ENCODE peak calls at places on chromosomes 1 and 21, in four cellular contexts. One of them, this sample, is unnamed.

GRCh38 chr1:20200966-20201365 is 14.6 kb upstream of the PLA2G2C start:
- DNase-seq in AG10803: no peak
- DNase-seq in fibroblast of lung: no peak
- DNase-seq in activated B cell treated with CpG ODN at 0.5 μM for 24 hours: no peak
- DNase-seq in this sample: no peak

GRCh38 chr1:43619996-43620920 is 29.7 kb upstream of the KDM4A start:
- DNase-seq in AG10803: no peak
- DNase-seq in activated B cell treated with CpG ODN at 0.5 μM for 24 hours: no peak
- DNase-seq in fibroblast of lung: no peak
- DNase-seq in this sample: no peak

GRCh38 chr1:1573843-1574720 is 581 bp downstream of the SSU72 start:
- DNase-seq in AG10803: peak
- DNase-seq in activated B cell treated with CpG ODN at 0.5 μM for 24 hours: no peak
- DNase-seq in fibroblast of lung: peak
- DNase-seq in this sample: peak

GRCh38 chr1:44514673-44515072 is 109.6 kb downstream of the RNF220 start:
- DNase-seq in fibroblast of lung: no peak
- DNase-seq in activated B cell treated with CpG ODN at 0.5 μM for 24 hours: no peak
- DNase-seq in AG10803: no peak
- DNase-seq in this sample: no peak

GRCh38 chr1:8083739-8084484 is 57.8 kb upstream of the ERRFI1 start:
- DNase-seq in AG10803: peak
- DNase-seq in fibroblast of lung: peak
- DNase-seq in activated B cell treated with CpG ODN at 0.5 μM for 24 hours: no peak
- DNase-seq in this sample: no peak

GRCh38 chr1:110433803-110434202 is 17.1 kb upstream of the PROK1 start:
- DNase-seq in fibroblast of lung: peak
- DNase-seq in AG10803: peak
- DNase-seq in activated B cell treated with CpG ODN at 0.5 μM for 24 hours: no peak
- DNase-seq in this sample: no peak

GRCh38 chr1:30445449-30445848 is 277.9 kb downstream of the MATN1 start:
- DNase-seq in fibroblast of lung: no peak
- DNase-seq in activated B cell treated with CpG ODN at 0.5 μM for 24 hours: no peak
- DNase-seq in AG10803: no peak
- DNase-seq in this sample: no peak

GRCh38 chr1:244276646-244277045 is 175.1 kb downstream of the ADSS2 start:
- DNase-seq in fibroblast of lung: no peak
- DNase-seq in AG10803: peak
- DNase-seq in activated B cell treated with CpG ODN at 0.5 μM for 24 hours: no peak
- DNase-seq in this sample: no peak

GRCh38 chr1:2532485-2533160 is 2.6 kb upstream of the HES5 start:
- DNase-seq in AG10803: no peak
- DNase-seq in activated B cell treated with CpG ODN at 0.5 μM for 24 hours: no peak
- DNase-seq in fibroblast of lung: no peak
- DNase-seq in this sample: no peak

GRCh38 chr1:240701412-240701811 is 89.5 kb upstream of the GREM2 start:
- DNase-seq in AG10803: peak
- DNase-seq in fibroblast of lung: peak
- DNase-seq in activated B cell treated with CpG ODN at 0.5 μM for 24 hours: no peak
- DNase-seq in this sample: no peak

GRCh38 chr21:42313501-42313969 is 1.7 kb downstream of the TFF3 start:
- DNase-seq in AG10803: no peak
- DNase-seq in fibroblast of lung: no peak
- DNase-seq in activated B cell treated with CpG ODN at 0.5 μM for 24 hours: no peak
- DNase-seq in this sample: peak

GRCh38 chr1:231240531-231240882 is 505 bp upstream of the GNPAT start:
- DNase-seq in AG10803: peak
- DNase-seq in activated B cell treated with CpG ODN at 0.5 μM for 24 hours: no peak
- DNase-seq in fibroblast of lung: peak
- DNase-seq in this sample: no peak

GRCh38 chr1:40939320-40940059 is 40.0 kb upstream of the CTPS1 start:
- DNase-seq in AG10803: peak
- DNase-seq in fibroblast of lung: peak
- DNase-seq in activated B cell treated with CpG ODN at 0.5 μM for 24 hours: no peak
- DNase-seq in this sample: no peak

GRCh38 chr1:103056423-103056822 is 51.9 kb downstream of the COL11A1 start:
- DNase-seq in activated B cell treated with CpG ODN at 0.5 μM for 24 hours: no peak
- DNase-seq in AG10803: no peak
- DNase-seq in fibroblast of lung: no peak
- DNase-seq in this sample: no peak

GRCh38 chr1:1019122-1019999 is 559 bp upstream of the AGRN start:
- DNase-seq in fibroblast of lung: peak
- DNase-seq in activated B cell treated with CpG ODN at 0.5 μM for 24 hours: peak
- DNase-seq in AG10803: peak
- DNase-seq in this sample: peak

GRCh38 chr21:44579056-44579832 is 1.2 kb downstream of the KRTAP10-5 start:
- DNase-seq in activated B cell treated with CpG ODN at 0.5 μM for 24 hours: no peak
- DNase-seq in fibroblast of lung: no peak
- DNase-seq in AG10803: no peak
- DNase-seq in this sample: peak

GRCh38 chr1:214808845-214809460 is 206.0 kb downstream of the CENPF start:
- DNase-seq in fibroblast of lung: peak
- DNase-seq in activated B cell treated with CpG ODN at 0.5 μM for 24 hours: no peak
- DNase-seq in AG10803: peak
- DNase-seq in this sample: no peak

GRCh38 chr1:23466423-23466989 is 17.5 kb downstream of the ASAP3 start:
- DNase-seq in fibroblast of lung: no peak
- DNase-seq in activated B cell treated with CpG ODN at 0.5 μM for 24 hours: no peak
- DNase-seq in AG10803: no peak
- DNase-seq in this sample: no peak

GRCh38 chr21:16519656-16520055 is 789.9 kb downstream of the USP25 start:
- DNase-seq in AG10803: no peak
- DNase-seq in fibroblast of lung: no peak
- DNase-seq in activated B cell treated with CpG ODN at 0.5 μM for 24 hours: no peak
- DNase-seq in this sample: no peak

GRCh38 chr1:3313579-3313955 is 140.9 kb upstream of the ARHGEF16 start:
- DNase-seq in fibroblast of lung: peak
- DNase-seq in AG10803: peak
- DNase-seq in activated B cell treated with CpG ODN at 0.5 μM for 24 hours: no peak
- DNase-seq in this sample: peak

GRCh38 chr1:94883688-94884087 is 43.2 kb downstream of the CNN3 start:
- DNase-seq in AG10803: peak
- DNase-seq in activated B cell treated with CpG ODN at 0.5 μM for 24 hours: no peak
- DNase-seq in fibroblast of lung: peak
- DNase-seq in this sample: no peak

GRCh38 chr1:179599623-179600249 is 8.1 kb downstream of the TDRD5 start:
- DNase-seq in AG10803: peak
- DNase-seq in activated B cell treated with CpG ODN at 0.5 μM for 24 hours: no peak
- DNase-seq in fibroblast of lung: peak
- DNase-seq in this sample: no peak

GRCh38 chr1:110161822-110162221 is 11.5 kb downstream of the SLC6A17 start:
- DNase-seq in AG10803: no peak
- DNase-seq in activated B cell treated with CpG ODN at 0.5 μM for 24 hours: no peak
- DNase-seq in fibroblast of lung: no peak
- DNase-seq in this sample: no peak

GRCh38 chr1:233459968-233460367 is 132.4 kb downstream of the MAP3K21 start:
- DNase-seq in AG10803: no peak
- DNase-seq in activated B cell treated with CpG ODN at 0.5 μM for 24 hours: no peak
- DNase-seq in fibroblast of lung: peak
- DNase-seq in this sample: no peak

GRCh38 chr1:210344706-210345105 is 16.0 kb downstream of the HHAT start:
- DNase-seq in activated B cell treated with CpG ODN at 0.5 μM for 24 hours: no peak
- DNase-seq in fibroblast of lung: peak
- DNase-seq in AG10803: no peak
- DNase-seq in this sample: no peak

GRCh38 chr1:229694053-229694693 is 68.1 kb downstream of the URB2 start:
- DNase-seq in fibroblast of lung: peak
- DNase-seq in activated B cell treated with CpG ODN at 0.5 μM for 24 hours: no peak
- DNase-seq in AG10803: peak
- DNase-seq in this sample: no peak

GRCh38 chr1:54390655-54391054 is 15.5 kb downstream of the SSBP3 start:
- DNase-seq in fibroblast of lung: no peak
- DNase-seq in activated B cell treated with CpG ODN at 0.5 μM for 24 hours: no peak
- DNase-seq in AG10803: no peak
- DNase-seq in this sample: no peak

GRCh38 chr1:206447079-206447780 is 23.0 kb upstream of the IKBKE start:
- DNase-seq in AG10803: peak
- DNase-seq in fibroblast of lung: no peak
- DNase-seq in activated B cell treated with CpG ODN at 0.5 μM for 24 hours: no peak
- DNase-seq in this sample: no peak

GRCh38 chr1:242023805-242024204 is 24.9 kb upstream of the MAP1LC3C start:
- DNase-seq in AG10803: no peak
- DNase-seq in fibroblast of lung: no peak
- DNase-seq in activated B cell treated with CpG ODN at 0.5 μM for 24 hours: no peak
- DNase-seq in this sample: no peak

GRCh38 chr1:94792876-94793605 is 27.1 kb upstream of the SLC44A3 start:
- DNase-seq in fibroblast of lung: peak
- DNase-seq in activated B cell treated with CpG ODN at 0.5 μM for 24 hours: no peak
- DNase-seq in AG10803: peak
- DNase-seq in this sample: no peak

GRCh38 chr1:28208818-28209441 is 23.9 kb downstream of the DNAJC8 start:
- DNase-seq in activated B cell treated with CpG ODN at 0.5 μM for 24 hours: no peak
- DNase-seq in AG10803: peak
- DNase-seq in fibroblast of lung: peak
- DNase-seq in this sample: no peak

GRCh38 chr21:16124397-16125130 is 394.8 kb downstream of the USP25 start:
- DNase-seq in fibroblast of lung: peak
- DNase-seq in AG10803: peak
- DNase-seq in activated B cell treated with CpG ODN at 0.5 μM for 24 hours: no peak
- DNase-seq in this sample: no peak

GRCh38 chr1:11847667-11848445 is at the start of gene NPPA:
- DNase-seq in activated B cell treated with CpG ODN at 0.5 μM for 24 hours: no peak
- DNase-seq in AG10803: peak
- DNase-seq in fibroblast of lung: no peak
- DNase-seq in this sample: no peak

GRCh38 chr21:14850394-14850793 is 214.4 kb downstream of the NRIP1 start:
- DNase-seq in fibroblast of lung: peak
- DNase-seq in activated B cell treated with CpG ODN at 0.5 μM for 24 hours: no peak
- DNase-seq in AG10803: peak
- DNase-seq in this sample: no peak

GRCh38 chr1:222918746-222919477 is 104.1 kb downstream of the DISP1 start:
- DNase-seq in activated B cell treated with CpG ODN at 0.5 μM for 24 hours: no peak
- DNase-seq in fibroblast of lung: peak
- DNase-seq in AG10803: peak
- DNase-seq in this sample: no peak

GRCh38 chr1:83734411-83734810 is 264.5 kb downstream of the TTLL7 start:
- DNase-seq in activated B cell treated with CpG ODN at 0.5 μM for 24 hours: no peak
- DNase-seq in fibroblast of lung: no peak
- DNase-seq in AG10803: no peak
- DNase-seq in this sample: no peak
- TF ChIP-seq CTCF in activated B cell treated with CpG ODN at 0.5 μM for 24 hours: no peak
- TF ChIP-seq CTCF in fibroblast of lung: no peak
- TF ChIP-seq CTCF in AG10803: no peak
- TF ChIP-seq CTCF in this sample: no peak

GRCh38 chr1:100364731-100365130 is 12.4 kb downstream of the CDC14A start:
- DNase-seq in fibroblast of lung: no peak
- DNase-seq in activated B cell treated with CpG ODN at 0.5 μM for 24 hours: no peak
- DNase-seq in AG10803: no peak
- DNase-seq in this sample: no peak
- TF ChIP-seq CTCF in fibroblast of lung: no peak
- TF ChIP-seq CTCF in activated B cell treated with CpG ODN at 0.5 μM for 24 hours: no peak
- TF ChIP-seq CTCF in AG10803: no peak
- TF ChIP-seq CTCF in this sample: no peak

GRCh38 chr21:23455676-23456075 is 2151.6 kb downstream of the MRPL39 start:
- DNase-seq in AG10803: no peak
- DNase-seq in activated B cell treated with CpG ODN at 0.5 μM for 24 hours: no peak
- DNase-seq in fibroblast of lung: no peak
- DNase-seq in this sample: no peak

DNA sequence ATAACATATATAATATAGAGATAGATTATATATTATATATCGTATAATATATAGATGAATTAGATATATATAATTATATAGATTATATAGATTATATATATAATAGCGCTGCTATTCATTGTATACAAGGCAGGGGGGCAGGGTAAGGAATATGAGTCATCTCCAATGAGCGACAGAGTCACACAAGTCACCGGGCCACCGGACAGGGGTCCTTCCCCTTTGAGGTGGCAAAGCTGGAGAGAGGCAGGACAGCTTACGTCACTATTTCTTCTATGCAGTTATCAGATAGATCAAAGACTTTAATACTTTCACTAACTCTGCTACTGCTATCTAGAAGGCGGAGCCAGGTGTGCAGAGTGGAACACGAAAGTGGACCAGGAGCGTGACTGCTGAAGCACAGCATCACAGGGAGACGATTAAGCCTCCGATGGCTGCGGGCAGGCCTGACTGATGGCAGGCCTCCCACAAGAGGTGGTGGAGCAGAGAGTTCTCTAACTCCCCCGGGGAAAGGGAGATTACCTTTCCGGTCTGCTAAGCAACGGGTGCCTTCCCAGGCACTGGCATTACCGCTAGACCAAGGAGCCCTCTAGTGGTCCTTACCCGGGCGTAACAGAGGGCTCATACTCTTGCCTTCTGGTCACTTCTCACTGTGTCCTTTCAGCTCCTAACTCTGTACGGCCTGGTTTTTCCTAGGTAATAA is 2154.7 kb downstream of the MRPL39 start:
- DNase-seq in fibroblast of lung: no peak
- DNase-seq in AG10803: no peak
- DNase-seq in activated B cell treated with CpG ODN at 0.5 μM for 24 hours: no peak
- DNase-seq in this sample: no peak
- TF ChIP-seq CTCF in fibroblast of lung: no peak
- TF ChIP-seq CTCF in AG10803: no peak
- TF ChIP-seq CTCF in activated B cell treated with CpG ODN at 0.5 μM for 24 hours: no peak
- TF ChIP-seq CTCF in this sample: no peak

GRCh38 chr1:246508897-246509688 is 2.0 kb upstream of the SMYD3 start:
- DNase-seq in fibroblast of lung: no peak
- DNase-seq in AG10803: no peak
- DNase-seq in activated B cell treated with CpG ODN at 0.5 μM for 24 hours: no peak
- DNase-seq in this sample: no peak

GRCh38 chr1:246497331-246497915 is 9.7 kb downstream of the SMYD3 start:
- DNase-seq in activated B cell treated with CpG ODN at 0.5 μM for 24 hours: no peak
- DNase-seq in fibroblast of lung: peak
- DNase-seq in AG10803: peak
- DNase-seq in this sample: no peak

GRCh38 chr1:246506785-246507639 is at the start of gene SMYD3:
- DNase-seq in activated B cell treated with CpG ODN at 0.5 μM for 24 hours: peak
- DNase-seq in AG10803: peak
- DNase-seq in fibroblast of lung: peak
- DNase-seq in this sample: peak

GRCh38 chr1:246506440-246506784 is 667 bp downstream of the SMYD3 start:
- DNase-seq in activated B cell treated with CpG ODN at 0.5 μM for 24 hours: no peak
- DNase-seq in fibroblast of lung: peak
- DNase-seq in AG10803: no peak
- DNase-seq in this sample: no peak

DNA sequence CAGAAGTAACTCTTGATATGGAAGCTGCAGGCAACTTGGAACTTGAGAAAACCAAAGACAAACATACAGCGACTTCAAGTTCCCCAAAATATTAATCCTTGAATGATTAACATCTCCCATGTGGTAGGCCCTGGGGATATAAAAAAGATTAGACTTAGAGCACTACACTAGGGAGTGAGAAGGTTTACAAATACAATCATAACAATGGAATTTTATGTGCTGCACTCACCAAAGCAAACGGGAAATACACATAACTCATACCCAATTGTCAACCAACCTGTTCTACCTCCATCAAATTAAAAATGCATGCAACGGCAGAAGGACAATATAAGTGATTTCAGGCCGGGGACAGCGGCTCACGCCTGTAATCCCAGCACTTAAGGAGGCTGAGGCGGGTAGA is 3.7 kb downstream of the SMYD3 start:
- DNase-seq in activated B cell treated with CpG ODN at 0.5 μM for 24 hours: no peak
- DNase-seq in fibroblast of lung: peak
- DNase-seq in AG10803: peak
- DNase-seq in this sample: no peak
- TF ChIP-seq CTCF in activated B cell treated with CpG ODN at 0.5 μM for 24 hours: no peak
- TF ChIP-seq CTCF in fibroblast of lung: no peak
- TF ChIP-seq CTCF in AG10803: no peak
- TF ChIP-seq CTCF in this sample: no peak

GRCh38 chr1:38558476-38559179 is 300.9 kb downstream of the RRAGC start:
- DNase-seq in activated B cell treated with CpG ODN at 0.5 μM for 24 hours: peak
- DNase-seq in AG10803: no peak
- DNase-seq in fibroblast of lung: no peak
- DNase-seq in this sample: no peak
- TF ChIP-seq CTCF in activated B cell treated with CpG ODN at 0.5 μM for 24 hours: no peak
- TF ChIP-seq CTCF in AG10803: no peak
- TF ChIP-seq CTCF in fibroblast of lung: no peak
- TF ChIP-seq CTCF in this sample: no peak